ENCODE peak calls at places on chromosomes 6 and 20, in ten cellular contexts. C is H9; K is ovary; M is OCI-LY7; B is thoracic aorta; G is ascending aorta; E is CD8-positive, alpha-beta T cell; X is right lobe of liver; N is prostate gland; I is psoas muscle. P is an unnamed sample. For H3K4me1, the result is how much of the 10 kb centered on the place peaks cover.

GRCh38 chr6:155013457-155013876 is 18.4 kb downstream of the TIAM2 start:
- DNase-seq in M (no peak), G (peak), X (no peak), C (no peak), K (no peak), I (no peak), E (no peak), N (no peak), B (no peak), P (no peak)

GRCh38 chr6:37524025-37524647 is 24.4 kb upstream of the CCDC167 start:
- DNase-seq in I (no peak), E (no peak), N (no peak), G (no peak), B (no peak), X (no peak), K (no peak), C (no peak), M (no peak), P (no peak)

GRCh38 chr20:64188682-64189529 is 24.7 kb downstream of the MYT1 start:
- DNase-seq in K (no peak), X (no peak), I (no peak), C (peak), E (no peak), M (no peak), N (no peak), G (no peak), B (no peak), P (no peak)

GRCh38 chr6:135183532-135184440 is 2.7 kb downstream of the MYB start:
- DNase-seq in I (no peak), B (no peak), K (no peak), E (peak), N (peak), G (no peak), X (peak), M (peak), C (peak), P (no peak)

GRCh38 chr20:10673831-10674683 is at the start of gene JAG1:
- DNase-seq in M (peak), E (no peak), G (peak), K (peak), I (peak), C (peak), X (peak), N (peak), B (peak), P (peak)

GRCh38 chr6:150417899-150418824 is 49.4 kb downstream of the IYD start:
- DNase-seq in N (peak), X (no peak), I (no peak), C (no peak), B (no peak), M (peak), K (no peak), G (no peak), E (no peak), P (no peak)

GRCh38 chr20:41669708-41670263 is 51.6 kb upstream of the CHD6 start:
- DNase-seq in N (no peak), G (no peak), K (no peak), B (no peak), C (peak), X (no peak), I (no peak), E (no peak), M (no peak), P (no peak)

GRCh38 chr6:164928041-164928321 is 381.4 kb downstream of the C6orf118 start:
- DNase-seq in I (no peak), C (no peak), N (no peak), K (no peak), M (no peak), B (no peak), G (no peak), E (no peak), X (no peak), P (no peak)

GRCh38 chr6:37489697-37490336 is 9.9 kb downstream of the CCDC167 start:
- DNase-seq in M (peak), E (no peak), X (no peak), K (peak), G (no peak), B (no peak), I (no peak), N (no peak), C (peak), P (peak)

GRCh38 chr6:38350882-38351281 is 288.8 kb downstream of the BTBD9 start:
- DNase-seq in N (no peak), X (no peak), E (no peak), M (no peak), B (no peak), G (no peak), I (no peak), K (no peak), C (no peak), P (no peak)

GRCh38 chr6:73566954-73567591 is 46.2 kb upstream of the EEF1A1 start:
- DNase-seq in G (peak), N (no peak), B (peak), M (no peak), X (peak), I (peak), K (no peak), E (no peak), C (no peak), P (peak)

GRCh38 chr6:112198582-112198981 is 55.8 kb downstream of the LAMA4 start:
- DNase-seq in G (no peak), B (no peak), C (no peak), M (no peak), I (no peak), X (no peak), K (no peak), N (no peak), E (no peak), P (no peak)

GRCh38 chr6:96391776-96392175 is 129.8 kb upstream of the UFL1 start:
- DNase-seq in M (no peak), B (no peak), I (no peak), K (peak), X (no peak), N (no peak), G (no peak), C (peak), E (no peak), P (no peak)

GRCh38 chr6:163335671-163336545 is 78.6 kb upstream of the QKI start:
- DNase-seq in B (peak), E (no peak), X (peak), N (no peak), I (peak), G (peak), C (no peak), K (peak), M (no peak), P (peak)

GRCh38 chr6:107820571-107821261 is 3.4 kb downstream of the SCML4 start:
- DNase-seq in M (no peak), C (no peak), N (no peak), K (no peak), X (no peak), E (peak), B (no peak), G (no peak), I (no peak), P (no peak)

GRCh38 chr6:11194399-11195274 is 37.8 kb downstream of the NEDD9 start:
- DNase-seq in G (peak), E (no peak), C (no peak), X (no peak), I (no peak), N (no peak), M (no peak), B (no peak), K (no peak), P (no peak)

GRCh38 chr20:13995841-13996240 is 525 bp downstream of the MACROD2 start:
- DNase-seq in G (no peak), I (peak), B (no peak), N (peak), M (no peak), E (no peak), K (peak), X (peak), C (peak), P (peak)

GRCh38 chr20:46022411-46023147 is 6.4 kb upstream of the SLC12A5 start:
- DNase-seq in I (peak), B (no peak), N (no peak), M (peak), E (peak), K (peak), G (no peak), C (peak), X (peak), P (peak)

DNA sequence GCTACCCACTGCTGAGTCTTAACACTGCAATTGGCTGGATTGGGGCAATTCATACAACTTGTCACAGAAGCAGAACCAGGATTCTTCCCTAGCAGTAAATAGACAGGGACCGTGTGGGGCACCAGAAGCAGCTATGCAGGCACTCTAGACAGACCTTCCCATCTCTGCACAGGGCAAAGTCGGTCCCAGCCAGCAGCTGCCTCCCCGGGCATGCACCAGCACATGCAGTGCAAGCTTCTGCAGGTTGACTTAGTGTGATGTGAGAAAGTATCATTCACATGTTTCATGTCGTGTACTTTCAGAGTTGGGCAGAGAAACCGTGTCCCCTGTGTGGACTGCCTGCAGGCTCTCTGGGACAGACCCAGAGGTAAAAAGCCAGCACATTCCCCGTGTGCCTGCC is 98.0 kb upstream of the FOXA2 start:
- DNase-seq in I (no peak), X (no peak), G (no peak), E (no peak), M (no peak), N (no peak), C (no peak), K (no peak), B (no peak), P (no peak)
- H3K4me1 ChIP-seq in I (under half), X (under half), G (under half), E (under half), M (under half), N (under half), C (under half), K (under half), B (under half), P (under half)

DNA sequence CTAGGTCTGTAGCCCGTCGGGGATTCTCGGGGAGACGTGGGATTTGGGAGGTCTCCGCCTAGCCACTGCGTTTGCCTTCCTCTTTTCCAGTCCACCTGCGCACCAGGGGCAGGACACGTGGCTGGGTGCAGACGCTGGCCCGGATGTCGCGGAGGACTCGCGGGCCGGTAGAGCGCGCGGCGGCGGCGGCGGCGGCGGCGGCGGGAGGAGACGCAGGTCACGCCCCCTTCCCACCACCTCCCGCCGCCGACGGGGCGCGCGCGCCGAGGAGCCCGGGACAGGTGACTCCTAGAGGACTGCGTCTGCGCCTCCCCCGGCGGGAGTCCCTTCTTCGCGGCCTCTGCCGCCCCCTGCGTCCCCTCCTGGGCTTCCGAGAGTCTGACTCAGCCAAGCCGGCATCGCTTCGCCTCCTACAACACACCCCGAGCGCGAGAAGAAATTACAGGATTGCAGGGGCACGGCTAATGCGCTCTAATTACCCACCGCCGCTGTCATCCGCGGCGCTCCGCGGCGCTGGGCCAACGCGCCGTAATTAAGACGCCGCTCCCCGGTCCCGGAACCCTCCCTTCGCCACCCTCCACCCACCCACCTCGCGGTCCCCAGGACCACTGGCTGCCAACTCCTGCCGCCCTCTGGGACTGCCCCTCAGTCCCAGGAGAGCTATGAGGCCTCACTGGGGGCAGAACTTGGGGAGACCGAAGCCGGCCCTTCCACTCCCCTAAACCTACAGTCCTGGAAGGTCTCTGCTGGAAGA is 124.5 kb downstream of the MRPL14 start:
- DNase-seq in C (peak), X (no peak), K (peak), I (peak), E (no peak), M (peak), N (peak), G (peak), B (no peak), P (peak)
- TF ChIP-seq CTCF in C (peak), X (no peak), K (peak), I (peak), E (no peak), M (no peak), N (peak), G (peak), B (no peak), P (peak)

GRCh38 chr20:49692941-49693340 is 20.7 kb downstream of the B4GALT5 start:
- DNase-seq in B (no peak), I (no peak), M (no peak), X (no peak), E (no peak), K (no peak), N (no peak), C (no peak), G (no peak), P (no peak)
- H3K4me1 ChIP-seq in B (half or more), I (half or more), M (half or more), X (under half), E (under half), K (under half), N (under half), C (under half), G (under half), P (half or more)

DNA sequence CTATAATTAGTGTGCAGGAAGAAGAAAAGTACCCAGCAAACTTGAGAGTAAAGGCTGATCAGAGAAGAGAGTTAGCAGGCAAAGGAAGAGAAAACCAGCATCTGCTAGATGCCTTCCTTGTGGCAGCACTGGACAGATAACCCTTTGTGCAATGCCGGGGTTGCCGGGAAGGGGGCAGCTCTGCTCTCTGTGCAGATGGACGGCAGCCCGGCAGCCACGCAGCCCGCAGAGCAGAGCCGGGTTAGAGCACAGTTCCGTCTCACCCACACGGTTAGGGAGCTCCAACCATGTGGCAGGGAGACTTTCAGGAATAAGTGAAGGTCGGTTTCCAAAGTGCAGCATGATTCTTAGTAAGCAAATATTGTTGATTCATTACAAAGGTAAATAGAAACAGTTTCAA is 80.0 kb upstream of the RPS6KA2 start:
- DNase-seq in X (peak), K (no peak), N (no peak), B (no peak), C (peak), E (no peak), G (no peak), M (no peak), I (peak), P (no peak)
- TF ChIP-seq CTCF in X (peak), K (no peak), N (no peak), B (no peak), C (peak), E (no peak), G (peak), M (no peak), I (peak), P (peak)

P was measured in heart right ventricle.